ENCODE peak calls at places on chromosomes 2 and 18, in five cellular contexts. O, D, R, C and T are unnamed samples.

GRCh38 chr2:15670981-15671380 is 79.3 kb downstream of the DDX1 start:
- DNase-seq in O (no peak), D (no peak), R (no peak), C (no peak), T (no peak)

GRCh38 chr18:79904357-79905147 is 46.9 kb downstream of the SLC66A2 start:
- DNase-seq in O (no peak), D (no peak), R (no peak), C (no peak), T (no peak)

GRCh38 chr2:157751462-157752058 is 122.9 kb upstream of the ACVR1C start:
- DNase-seq in O (peak; percentile 21), D (no peak), R (no peak), C (no peak), T (peak; percentile 66)

GRCh38 chr2:236871500-236872001 is 214.1 kb upstream of the COPS8 start:
- DNase-seq in O (peak; percentile 33), D (peak; percentile 37), R (no peak), C (no peak), T (no peak)

GRCh38 chr2:88603146-88603545 is 24.1 kb downstream of the EIF2AK3 start:
- DNase-seq in O (no peak), D (no peak), R (no peak), C (no peak), T (no peak)

GRCh38 chr2:137857871-137858270 is 106.4 kb upstream of the HNMT start:
- DNase-seq in O (no peak), D (no peak), R (no peak), C (no peak), T (no peak)

GRCh38 chr2:71943238-71944182 is 204.2 kb downstream of the CYP26B1 start:
- DNase-seq in O (no peak), D (no peak), R (no peak), C (no peak), T (no peak)

GRCh38 chr2:28628506-28628905 is 123.1 kb upstream of the PPP1CB start:
- DNase-seq in O (no peak), D (no peak), R (no peak), C (no peak), T (no peak)

GRCh38 chr18:62744076-62744705 is 28.9 kb downstream of the PHLPP1 start:
- DNase-seq in O (no peak), D (no peak), R (no peak), C (no peak), T (no peak)

GRCh38 chr2:5938566-5938896 is 246.3 kb downstream of the SOX11 start:
- DNase-seq in O (no peak), D (no peak), R (no peak), C (no peak), T (no peak)

GRCh38 chr2:174785481-174785880 is 21.2 kb upstream of the CHRNA1 start:
- DNase-seq in O (no peak), D (no peak), R (no peak), C (no peak), T (no peak)

GRCh38 chr18:23565916-23566547 is 20.3 kb downstream of the NPC1 start:
- DNase-seq in O (no peak), D (no peak), R (no peak), C (no peak), T (no peak)

GRCh38 chr2:46985512-46985911 is 69.9 kb upstream of the MCFD2 start:
- DNase-seq in O (no peak), D (no peak), R (no peak), C (no peak), T (no peak)

GRCh38 chr2:59383473-59383872 is 1142.3 kb upstream of the FANCL start:
- DNase-seq in O (no peak), D (peak; percentile 8), R (no peak), C (no peak), T (no peak)

GRCh38 chr2:33210626-33211025 is 263.9 kb downstream of the LTBP1 start:
- DNase-seq in O (no peak), D (no peak), R (no peak), C (no peak), T (no peak)

GRCh38 chr2:122736279-122736678 is 980.8 kb downstream of the TSN start:
- DNase-seq in O (no peak), D (no peak), R (no peak), C (no peak), T (no peak)

GRCh38 chr18:59846814-59847490 is 52.8 kb upstream of the PMAIP1 start:
- DNase-seq in O (no peak), D (no peak), R (no peak), C (no peak), T (no peak)

GRCh38 chr2:217933326-217933993 is 69.3 kb downstream of the TNS1 start:
- DNase-seq in O (no peak), D (peak; percentile 30), R (no peak), C (no peak), T (no peak)

GRCh38 chr2:216031960-216032689 is 18.8 kb upstream of the MREG start:
- DNase-seq in O (no peak), D (no peak), R (no peak), C (no peak), T (no peak)

GRCh38 chr2:237870126-237870525 is 10.7 kb downstream of the RAMP1 start:
- DNase-seq in O (no peak), D (no peak), R (no peak), C (no peak), T (no peak)

GRCh38 chr18:3184275-3184963 is 35.3 kb downstream of the MYOM1 start:
- DNase-seq in O (no peak), D (no peak), R (no peak), C (no peak), T (no peak)

GRCh38 chr2:3751281-3751680 is 47.9 kb downstream of the DCDC2C start:
- DNase-seq in O (no peak), D (no peak), R (no peak), C (no peak), T (no peak)

GRCh38 chr18:61546598-61546997 is 213.4 kb downstream of the CDH20 start:
- DNase-seq in O (no peak), D (no peak), R (no peak), C (no peak), T (no peak)

GRCh38 chr2:218582085-218582484 is 13.4 kb downstream of the CNOT9 start:
- DNase-seq in O (no peak), D (no peak), R (no peak), C (no peak), T (no peak)

GRCh38 chr18:23933407-23933806 is 81.1 kb upstream of the TTC39C start:
- DNase-seq in O (no peak), D (no peak), R (no peak), C (no peak), T (no peak)

GRCh38 chr18:54479365-54479764 is 111.7 kb upstream of the DYNAP start:
- DNase-seq in O (no peak), D (no peak), R (no peak), C (no peak), T (no peak)